ENCODE peak calls at places on chromosomes 5 and 9, in nine cellular contexts. Z is fibroblast of lung, J is GM23248, X is GM12878, B is HCT116, A is K562, R is hepatocyte, P is neural progenitor cell, U is keratinocyte. H is an unnamed sample.

GRCh38 chr5:73969195-73970059 is 343.4 kb downstream of the ARHGEF28 start:
- DNase-seq in Z (no peak), J (no peak), X (no peak), B (no peak), A (no peak), R (no peak), P (no peak), U (no peak), H (no peak)

GRCh38 chr9:111700776-111701175 is 39.4 kb downstream of the GNG10 start:
- DNase-seq in Z (no peak), J (no peak), X (no peak), B (no peak), A (no peak), R (peak; percentile 44), P (no peak), U (no peak), H (no peak)

GRCh38 chr5:41256400-41256799 is 43.1 kb upstream of the C6 start:
- DNase-seq in Z (peak; percentile 27), J (no peak), X (no peak), B (no peak), A (no peak), R (no peak), P (no peak), U (no peak), H (no peak)

GRCh38 chr9:94941211-94941875 is 214.8 kb downstream of the AOPEP start:
- DNase-seq in Z (no peak), J (peak; percentile 18), X (no peak), B (no peak), A (no peak), R (peak; percentile 69), P (no peak), U (no peak), H (peak; percentile 96)

GRCh38 chr9:127968046-127968445 is 12.7 kb downstream of the EEIG1 start:
- DNase-seq in Z (peak; percentile 38), J (peak; percentile 76), X (no peak), B (peak; percentile 81), A (no peak), R (peak; percentile 72), P (no peak), U (no peak), H (peak; percentile 90)

GRCh38 chr9:18114559-18114958 is 359.4 kb upstream of the ADAMTSL1 start:
- DNase-seq in Z (no peak), J (no peak), X (no peak), B (no peak), A (no peak), R (no peak), P (no peak), U (no peak), H (no peak)

GRCh38 chr9:98519641-98520040 is 189.1 kb downstream of the GABBR2 start:
- DNase-seq in Z (no peak), J (no peak), X (no peak), B (no peak), A (no peak), R (no peak), P (no peak), U (no peak), H (no peak)

GRCh38 chr5:135878156-135878620 is 17.5 kb downstream of the IL9 start:
- DNase-seq in Z (no peak), J (peak; percentile 55), X (no peak), B (no peak), A (no peak), R (no peak), P (no peak), U (no peak), H (no peak)

GRCh38 chr5:143251946-143252345 is 151.5 kb downstream of the NR3C1 start:
- DNase-seq in Z (no peak), J (no peak), X (no peak), B (no peak), A (no peak), R (no peak), P (no peak), U (no peak), H (no peak)

GRCh38 chr5:96626956-96627355 is 35.2 kb upstream of the CAST start:
- DNase-seq in Z (peak; percentile 66), J (peak; percentile 90), X (no peak), B (no peak), A (no peak), R (no peak), P (no peak), U (peak; percentile 48), H (peak; percentile 78)

GRCh38 chr9:117403403-117403811 is 11.4 kb downstream of the ASTN2 start:
- DNase-seq in Z (no peak), J (no peak), X (no peak), B (no peak), A (no peak), R (no peak), P (no peak), U (no peak), H (no peak)

GRCh38 chr9:82991684-82992083 is 71.3 kb downstream of the RASEF start:
- DNase-seq in Z (peak; percentile 17), J (no peak), X (no peak), B (no peak), A (no peak), R (peak; percentile 46), P (no peak), U (no peak), H (no peak)

GRCh38 chr9:74140141-74140540 is 357.0 kb upstream of the RORB start:
- DNase-seq in Z (no peak), J (no peak), X (no peak), B (no peak), A (no peak), R (no peak), P (no peak), U (no peak), H (no peak)

GRCh38 chr9:87816041-87816440 is 66.6 kb upstream of the SPATA31E1 start:
- DNase-seq in Z (peak; percentile 51), J (peak; percentile 24), X (no peak), B (no peak), A (no peak), R (no peak), P (no peak), U (no peak), H (no peak)

DNA sequence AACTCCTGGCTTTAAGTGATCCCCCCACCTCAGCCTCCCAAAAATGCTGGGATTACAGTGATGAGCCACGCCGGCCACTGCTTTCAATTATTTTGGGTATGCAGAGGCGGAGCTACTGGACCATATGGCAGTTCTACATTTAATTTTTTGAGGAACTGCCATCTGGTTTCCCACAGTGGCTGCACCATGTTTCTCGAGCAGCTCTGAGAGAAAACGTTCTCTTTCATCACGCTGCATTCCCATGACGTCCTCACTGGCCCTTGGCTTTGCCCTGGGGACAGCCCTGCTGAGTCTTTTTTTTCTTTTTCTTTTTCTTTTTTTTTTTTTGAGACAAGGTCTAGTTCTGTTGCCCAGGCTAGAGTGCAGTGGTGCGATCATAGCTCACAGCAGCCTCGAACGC is 35.5 kb upstream of the GRHPR start:
- DNase-seq in Z (no peak), J (no peak), X (no peak), B (no peak), A (no peak), R (no peak), P (no peak), U (no peak), H (no peak)
- H3K4me2 ChIP-seq in Z (no peak overlapping the region), J (no peak overlapping the region), X (no peak overlapping the region), B (no peak overlapping the region), A (no peak overlapping the region), R (no peak overlapping the region), P (no peak overlapping the region), U (no peak overlapping the region), H (no peak overlapping the region)

GRCh38 chr5:77642915-77643653 is 4.6 kb upstream of the OTP start:
- DNase-seq in Z (no peak), J (no peak), X (no peak), B (no peak), A (no peak), R (no peak), P (peak; percentile 78), U (no peak), H (no peak)
- TF ChIP-seq EZH2 in Z (peak; percentile 86), J (no peak), X (no peak), B (no peak), A (no peak), R (no peak), P (no peak), U (peak; percentile 55), H (no peak)

GRCh38 chr9:113694912-113695900 is 180.9 kb upstream of the ZNF618 start:
- DNase-seq in Z (no peak), J (no peak), X (no peak), B (no peak), A (no peak), R (no peak), P (no peak), U (no peak), H (no peak)
- H3K4me2 ChIP-seq in Z (no peak overlapping the region), J (no peak overlapping the region), X (no peak overlapping the region), B (peak overlapping the region; percentile 61), A (no peak overlapping the region), R (no peak overlapping the region), P (no peak overlapping the region), U (peak overlapping the region; percentile 31), H (no peak overlapping the region)

DNA sequence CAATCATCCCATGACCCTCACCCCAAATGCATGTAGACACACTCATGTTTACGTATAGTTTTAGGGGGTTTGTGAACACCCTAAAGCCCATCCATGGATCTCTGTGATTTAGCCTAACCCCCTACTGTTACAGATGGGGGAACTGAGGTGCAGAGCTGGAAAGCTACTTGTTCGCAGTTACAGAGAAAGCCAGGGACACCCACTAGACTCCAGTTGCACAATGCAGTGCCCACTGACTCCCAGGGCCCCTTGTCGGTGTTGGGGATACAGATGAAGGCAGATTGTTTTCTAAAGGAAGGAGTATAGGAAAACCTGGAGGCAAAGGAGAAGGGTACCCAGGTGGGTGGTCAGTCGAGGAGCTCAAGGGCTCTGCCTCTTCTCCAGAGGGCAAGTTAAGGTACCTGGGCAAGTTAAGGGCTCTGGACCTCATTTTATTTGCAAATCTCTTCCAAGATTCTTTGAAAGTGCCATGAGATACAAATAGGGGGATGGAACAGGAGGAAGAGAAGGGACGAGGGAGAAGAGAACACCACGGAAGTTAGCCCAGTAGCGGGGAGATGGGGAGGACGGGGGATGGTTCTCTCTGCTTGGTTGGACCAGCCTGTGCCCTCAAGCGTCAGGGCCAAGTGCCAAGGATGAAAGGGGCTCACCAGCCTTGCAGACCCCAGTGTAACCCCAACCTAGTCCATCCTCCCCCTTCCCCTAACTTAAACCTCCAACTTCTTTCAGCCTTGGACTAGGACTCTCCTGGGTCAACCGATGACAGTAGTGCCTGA is 958 bp downstream of the MYOZ3 start:
- DNase-seq in Z (no peak), J (no peak), X (no peak), B (no peak), A (no peak), R (no peak), P (no peak), U (no peak), H (no peak)
- TF ChIP-seq EZH2 in Z (no peak), J (no peak), X (no peak), B (no peak), A (no peak), R (no peak), P (no peak), U (no peak), H (no peak)

DNA sequence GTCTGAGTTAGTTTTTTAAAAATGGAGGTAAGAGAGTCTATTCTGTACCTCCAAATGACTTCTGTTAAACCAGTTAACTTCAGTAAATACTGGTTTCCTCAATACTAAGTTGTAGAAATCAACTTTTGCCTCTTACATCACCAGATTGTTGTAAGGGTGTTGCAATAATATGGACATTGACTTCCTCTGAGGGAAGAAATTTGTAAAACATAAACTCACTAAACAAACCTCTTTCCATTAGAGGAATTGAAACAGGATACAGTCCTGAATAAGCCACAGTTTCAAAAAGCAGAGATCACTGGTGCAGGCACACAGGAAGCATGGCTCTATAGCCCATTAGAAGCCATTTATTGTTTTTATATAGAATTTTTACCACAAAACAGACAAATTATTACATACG is 32.7 kb upstream of the SLCO6A1 start:
- DNase-seq in Z (peak; percentile 17), J (no peak), X (no peak), B (no peak), A (no peak), R (no peak), P (no peak), U (no peak), H (no peak)
- H3K4me2 ChIP-seq in Z (no peak overlapping the region), J (no peak overlapping the region), X (no peak overlapping the region), B (no peak overlapping the region), A (no peak overlapping the region), R (no peak overlapping the region), P (no peak overlapping the region), U (no peak overlapping the region), H (no peak overlapping the region)